ENCODE peak calls at places on chromosomes 4 and X, in six cellular contexts. U is fibroblast of lung; W is stimulated activated CD4-positive, alpha-beta T cell treated with anti-CD3 and anti-CD28 coated beads, Interleukin-1b, Interleukin-23, amount 100 ng/mL, for 24 hours; V is transverse colon; X is NCI-H1105; K is GM13977. C is an unnamed sample.

GRCh38 chrX:28058906-28059305 is 77.7 kb upstream of the DCAF8L1 start:
- DNase-seq in K (no peak), V (peak), X (no peak), W (no peak), U (no peak), C (no peak)

GRCh38 chr4:74534121-74534520 is 89.2 kb downstream of the AREG start:
- DNase-seq in X (no peak), W (no peak), K (no peak), U (no peak), V (no peak), C (no peak)

GRCh38 chr4:17059192-17059634 is 160.8 kb upstream of the LDB2 start:
- DNase-seq in K (no peak), W (no peak), U (no peak), V (no peak), X (no peak), C (no peak)

GRCh38 chr4:4217123-4217522 is 9.6 kb downstream of the OTOP1 start:
- DNase-seq in X (no peak), V (no peak), U (peak), K (no peak), W (no peak), C (no peak)

GRCh38 chrX:115448146-115448545 is 112.8 kb upstream of the PLS3 start:
- DNase-seq in U (no peak), W (no peak), K (no peak), X (no peak), V (no peak), C (no peak)

GRCh38 chrX:47500541-47500940 is 17.5 kb upstream of the ZNF41 start:
- DNase-seq in U (no peak), K (no peak), W (no peak), V (no peak), X (no peak), C (no peak)

GRCh38 chr4:142549726-142550463 is 296.2 kb downstream of the INPP4B start:
- DNase-seq in X (peak), U (peak), V (no peak), K (no peak), W (no peak), C (peak)

GRCh38 chr4:4843651-4844291 is 15.7 kb upstream of the MSX1 start:
- DNase-seq in W (no peak), U (no peak), V (no peak), X (no peak), K (no peak), C (no peak)

GRCh38 chrX:18872621-18873020 is 111.3 kb downstream of the PHKA2 start:
- DNase-seq in V (no peak), X (no peak), K (no peak), W (no peak), U (no peak), C (no peak)

GRCh38 chr4:158327525-158327924 is 117.2 kb downstream of the TMEM144 start:
- DNase-seq in W (no peak), V (no peak), X (no peak), K (no peak), U (no peak), C (no peak)

GRCh38 chr4:154390324-154390723 is 101.3 kb downstream of the DCHS2 start:
- DNase-seq in V (no peak), K (no peak), W (no peak), U (no peak), X (no peak), C (no peak)

GRCh38 chr4:163331629-163332360 is 601 bp downstream of the NPY1R start:
- DNase-seq in X (peak), V (peak), K (no peak), W (no peak), U (peak), C (no peak)

GRCh38 chr4:153241295-153241694 is 37.1 kb downstream of the TRIM2 start:
- DNase-seq in X (no peak), W (no peak), U (no peak), K (no peak), V (no peak), C (no peak)

GRCh38 chr4:7703669-7704068 is 236.0 kb downstream of the AFAP1 start:
- DNase-seq in U (no peak), V (no peak), W (no peak), K (no peak), X (no peak), C (no peak)

GRCh38 chrX:48021026-48021900 is 14.5 kb downstream of the SPACA5 start:
- DNase-seq in X (peak), W (peak), V (peak), U (peak), K (peak), C (peak)

GRCh38 chr4:143585548-143585947 is 72.0 kb downstream of the SMARCA5 start:
- DNase-seq in X (no peak), K (no peak), U (no peak), W (no peak), V (no peak), C (no peak)

GRCh38 chr4:39134674-39135073 is 47.7 kb upstream of the WDR19 start:
- DNase-seq in X (peak), U (no peak), V (no peak), K (no peak), W (no peak), C (no peak)

GRCh38 chrX:139930923-139931645 is 1.8 kb downstream of the ATP11C start:
- DNase-seq in V (peak), X (no peak), W (peak), K (peak), U (peak), C (peak)